ENCODE peak calls at places on chromosome 20, in eight cellular contexts. One of them, this sample, is unnamed. For H3K4me1, the result is how much of the 10 kb centered on the place peaks cover.

GRCh38 chr20:14647016-14647415 is 309.6 kb upstream of the FLRT3 start:
- DNase-seq in breast epithelium: no peak
- DNase-seq in tibial nerve: no peak
- DNase-seq in upper lobe of left lung: no peak
- DNase-seq in HCT116: no peak
- DNase-seq in IMR-90: no peak
- DNase-seq in body of pancreas: no peak
- DNase-seq in adrenal gland: no peak
- DNase-seq in this sample: no peak

GRCh38 chr20:5918856-5919633 is 31.3 kb downstream of the TRMT6 start:
- DNase-seq in breast epithelium: no peak
- DNase-seq in adrenal gland: no peak
- DNase-seq in body of pancreas: no peak
- DNase-seq in IMR-90: peak
- DNase-seq in HCT116: no peak
- DNase-seq in upper lobe of left lung: no peak
- DNase-seq in tibial nerve: no peak
- DNase-seq in this sample: no peak

GRCh38 chr20:8749986-8750385 is 318.9 kb upstream of the PLCB4 start:
- DNase-seq in IMR-90: peak
- DNase-seq in breast epithelium: no peak
- DNase-seq in body of pancreas: no peak
- DNase-seq in adrenal gland: no peak
- DNase-seq in tibial nerve: no peak
- DNase-seq in upper lobe of left lung: no peak
- DNase-seq in HCT116: no peak
- DNase-seq in this sample: no peak

GRCh38 chr20:51562334-51563140 is 20.0 kb upstream of the NFATC2 start:
- DNase-seq in breast epithelium: peak
- DNase-seq in IMR-90: peak
- DNase-seq in HCT116: peak
- DNase-seq in body of pancreas: peak
- DNase-seq in tibial nerve: peak
- DNase-seq in upper lobe of left lung: peak
- DNase-seq in adrenal gland: peak
- DNase-seq in this sample: no peak

GRCh38 chr20:53871541-53871940 is 198.9 kb downstream of the BCAS1 start:
- DNase-seq in upper lobe of left lung: no peak
- DNase-seq in adrenal gland: no peak
- DNase-seq in HCT116: no peak
- DNase-seq in body of pancreas: no peak
- DNase-seq in tibial nerve: no peak
- DNase-seq in breast epithelium: no peak
- DNase-seq in IMR-90: no peak
- DNase-seq in this sample: no peak

GRCh38 chr20:14879020-14879697 is 541.7 kb upstream of the FLRT3 start:
- DNase-seq in tibial nerve: no peak
- DNase-seq in breast epithelium: no peak
- DNase-seq in upper lobe of left lung: no peak
- DNase-seq in adrenal gland: no peak
- DNase-seq in body of pancreas: no peak
- DNase-seq in HCT116: peak
- DNase-seq in IMR-90: peak
- DNase-seq in this sample: no peak

GRCh38 chr20:49293122-49293521 is 15.3 kb upstream of the ZNFX1 start:
- DNase-seq in breast epithelium: no peak
- DNase-seq in adrenal gland: no peak
- DNase-seq in upper lobe of left lung: no peak
- DNase-seq in body of pancreas: no peak
- DNase-seq in tibial nerve: no peak
- DNase-seq in IMR-90: no peak
- DNase-seq in HCT116: no peak
- DNase-seq in this sample: no peak

GRCh38 chr20:32749914-32750637 is 6.8 kb upstream of the COMMD7 start:
- DNase-seq in upper lobe of left lung: no peak
- DNase-seq in adrenal gland: no peak
- DNase-seq in IMR-90: no peak
- DNase-seq in HCT116: no peak
- DNase-seq in tibial nerve: no peak
- DNase-seq in breast epithelium: no peak
- DNase-seq in body of pancreas: no peak
- DNase-seq in this sample: no peak

GRCh38 chr20:32636278-32636677 is 37.5 kb downstream of the C20orf203 start:
- DNase-seq in adrenal gland: no peak
- DNase-seq in upper lobe of left lung: no peak
- DNase-seq in HCT116: no peak
- DNase-seq in breast epithelium: no peak
- DNase-seq in body of pancreas: no peak
- DNase-seq in IMR-90: peak
- DNase-seq in tibial nerve: no peak
- DNase-seq in this sample: no peak

GRCh38 chr20:17650816-17651760 is 31.0 kb downstream of the RRBP1 start:
- DNase-seq in HCT116: no peak
- DNase-seq in tibial nerve: no peak
- DNase-seq in breast epithelium: no peak
- DNase-seq in IMR-90: peak
- DNase-seq in body of pancreas: peak
- DNase-seq in upper lobe of left lung: no peak
- DNase-seq in adrenal gland: no peak
- DNase-seq in this sample: no peak

GRCh38 chr20:22905667-22906066 is 129.4 kb upstream of the SSTR4 start:
- DNase-seq in IMR-90: no peak
- DNase-seq in body of pancreas: no peak
- DNase-seq in tibial nerve: peak
- DNase-seq in adrenal gland: no peak
- DNase-seq in upper lobe of left lung: peak
- DNase-seq in HCT116: no peak
- DNase-seq in breast epithelium: no peak
- DNase-seq in this sample: no peak

GRCh38 chr20:12237772-12238171 is 320.1 kb downstream of the BTBD3 start:
- DNase-seq in HCT116: no peak
- DNase-seq in IMR-90: no peak
- DNase-seq in body of pancreas: no peak
- DNase-seq in adrenal gland: no peak
- DNase-seq in upper lobe of left lung: no peak
- DNase-seq in tibial nerve: no peak
- DNase-seq in breast epithelium: no peak
- DNase-seq in this sample: no peak

GRCh38 chr20:52614036-52614863 is 357.9 kb upstream of the TSHZ2 start:
- DNase-seq in adrenal gland: no peak
- DNase-seq in breast epithelium: no peak
- DNase-seq in HCT116: no peak
- DNase-seq in upper lobe of left lung: no peak
- DNase-seq in IMR-90: no peak
- DNase-seq in tibial nerve: no peak
- DNase-seq in body of pancreas: no peak
- DNase-seq in this sample: no peak

DNA sequence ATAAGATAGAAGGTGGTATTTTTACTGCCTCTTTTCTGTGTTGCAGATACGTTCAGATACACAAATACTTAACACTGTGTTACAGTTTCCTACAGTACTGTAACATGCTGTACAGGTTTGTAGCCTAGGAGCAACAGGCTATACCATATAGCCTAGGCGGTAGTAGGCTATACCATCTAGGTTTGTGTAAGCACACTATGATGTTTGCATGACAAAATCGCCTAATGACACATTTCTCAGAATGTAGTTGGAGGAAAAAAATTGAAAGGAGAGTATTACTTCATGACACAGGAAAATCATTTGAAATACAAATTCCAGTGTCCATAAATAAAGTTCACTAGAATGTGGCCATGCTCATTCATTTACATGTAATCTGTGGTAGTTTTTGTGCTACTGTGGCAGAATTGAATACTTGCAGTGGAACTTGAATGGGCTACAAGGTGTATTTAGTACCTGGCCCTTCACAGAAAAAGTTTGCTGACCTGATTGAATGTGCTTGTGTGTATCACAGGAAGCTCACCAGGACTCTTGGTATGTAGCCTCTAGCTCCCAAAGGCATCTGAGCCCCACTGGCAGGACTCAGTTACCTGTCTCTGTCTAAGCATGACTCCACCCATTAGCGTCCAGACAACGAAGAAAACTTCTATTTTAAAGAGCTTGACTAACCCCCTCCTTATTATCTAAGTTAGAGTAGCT is 18.8 kb downstream of the TOP1 start:
- DNase-seq in body of pancreas: no peak
- DNase-seq in breast epithelium: no peak
- DNase-seq in IMR-90: no peak
- DNase-seq in HCT116: no peak
- DNase-seq in adrenal gland: no peak
- DNase-seq in tibial nerve: no peak
- DNase-seq in upper lobe of left lung: no peak
- DNase-seq in this sample: no peak
- H3K4me1 ChIP-seq in body of pancreas: half or more
- H3K4me1 ChIP-seq in breast epithelium: under half
- H3K4me1 ChIP-seq in IMR-90: under half
- H3K4me1 ChIP-seq in HCT116: under half
- H3K4me1 ChIP-seq in adrenal gland: half or more
- H3K4me1 ChIP-seq in tibial nerve: under half
- H3K4me1 ChIP-seq in upper lobe of left lung: half or more
- H3K4me1 ChIP-seq in this sample: half or more

DNA sequence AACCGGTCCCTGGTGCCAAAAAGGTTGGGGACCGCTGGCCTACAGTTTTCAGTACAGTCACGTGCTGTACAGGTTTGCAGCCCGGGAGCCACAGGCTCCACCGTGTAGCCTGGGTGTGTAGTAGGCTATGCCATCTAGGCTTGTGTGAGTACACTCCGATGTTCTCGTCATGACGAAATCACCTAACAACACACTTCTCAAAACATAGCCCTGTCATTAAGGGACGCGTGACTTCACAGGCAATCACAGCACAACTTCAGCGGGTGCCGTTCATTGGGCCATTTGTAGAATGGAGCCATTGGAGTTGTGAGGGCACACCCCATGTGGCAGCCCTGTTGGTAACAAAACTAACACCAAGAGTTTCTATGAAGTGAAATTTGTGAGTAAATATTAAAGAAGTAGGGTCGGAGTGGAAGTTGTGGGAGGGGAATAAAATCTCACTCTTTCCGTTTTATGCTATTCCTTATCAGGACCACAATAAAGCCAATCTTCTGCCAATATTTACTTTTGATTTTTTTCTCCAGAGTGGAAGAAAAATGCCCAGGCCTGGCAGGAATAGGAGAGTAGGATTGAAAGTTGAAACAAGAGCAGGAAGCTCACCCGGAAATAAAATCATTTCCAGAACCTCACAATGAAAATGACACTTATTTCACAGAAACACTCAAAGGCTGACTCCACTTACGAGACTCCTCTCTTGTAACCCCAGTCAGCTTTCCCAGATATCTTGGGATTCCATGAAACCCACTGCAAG is 63.7 kb upstream of the PTPN1 start:
- DNase-seq in body of pancreas: no peak
- DNase-seq in IMR-90: no peak
- DNase-seq in adrenal gland: no peak
- DNase-seq in upper lobe of left lung: no peak
- DNase-seq in tibial nerve: no peak
- DNase-seq in HCT116: no peak
- DNase-seq in breast epithelium: no peak
- DNase-seq in this sample: no peak
- H3K27ac ChIP-seq in body of pancreas: peak
- H3K27ac ChIP-seq in IMR-90: no peak
- H3K27ac ChIP-seq in adrenal gland: no peak
- H3K27ac ChIP-seq in upper lobe of left lung: peak
- H3K27ac ChIP-seq in tibial nerve: no peak
- H3K27ac ChIP-seq in HCT116: no peak
- H3K27ac ChIP-seq in breast epithelium: no peak
- H3K27ac ChIP-seq in this sample: no peak

GRCh38 chr20:64257107-64257757 is 1.7 kb downstream of the PCMTD2 start:
- DNase-seq in upper lobe of left lung: no peak
- DNase-seq in adrenal gland: no peak
- DNase-seq in tibial nerve: no peak
- DNase-seq in IMR-90: no peak
- DNase-seq in body of pancreas: no peak
- DNase-seq in HCT116: no peak
- DNase-seq in breast epithelium: no peak
- DNase-seq in this sample: no peak

GRCh38 chr20:64254571-64255360 is 782 bp upstream of the PCMTD2 start:
- DNase-seq in breast epithelium: no peak
- DNase-seq in adrenal gland: no peak
- DNase-seq in HCT116: no peak
- DNase-seq in IMR-90: no peak
- DNase-seq in tibial nerve: no peak
- DNase-seq in body of pancreas: no peak
- DNase-seq in upper lobe of left lung: peak
- DNase-seq in this sample: no peak

GRCh38 chr20:64254156-64254555 is 1.4 kb upstream of the PCMTD2 start:
- DNase-seq in breast epithelium: no peak
- DNase-seq in body of pancreas: no peak
- DNase-seq in adrenal gland: no peak
- DNase-seq in IMR-90: no peak
- DNase-seq in tibial nerve: no peak
- DNase-seq in upper lobe of left lung: no peak
- DNase-seq in HCT116: no peak
- DNase-seq in this sample: no peak

GRCh38 chr20:64256282-64256947 is 867 bp downstream of the PCMTD2 start:
- DNase-seq in breast epithelium: no peak
- DNase-seq in adrenal gland: no peak
- DNase-seq in IMR-90: peak
- DNase-seq in tibial nerve: no peak
- DNase-seq in HCT116: no peak
- DNase-seq in upper lobe of left lung: no peak
- DNase-seq in body of pancreas: no peak
- DNase-seq in this sample: no peak

GRCh38 chr20:64255361-64256281 is at the start of gene PCMTD2:
- DNase-seq in HCT116: peak
- DNase-seq in tibial nerve: peak
- DNase-seq in IMR-90: peak
- DNase-seq in breast epithelium: peak
- DNase-seq in adrenal gland: peak
- DNase-seq in upper lobe of left lung: peak
- DNase-seq in body of pancreas: peak
- DNase-seq in this sample: peak
- TF ChIP-seq POLR2A in HCT116: peak
- TF ChIP-seq POLR2A in tibial nerve: peak
- TF ChIP-seq POLR2A in IMR-90: no peak
- TF ChIP-seq POLR2A in breast epithelium: no peak
- TF ChIP-seq POLR2A in adrenal gland: peak
- TF ChIP-seq POLR2A in upper lobe of left lung: no peak
- TF ChIP-seq POLR2A in body of pancreas: peak
- TF ChIP-seq POLR2A in this sample: peak

DNA sequence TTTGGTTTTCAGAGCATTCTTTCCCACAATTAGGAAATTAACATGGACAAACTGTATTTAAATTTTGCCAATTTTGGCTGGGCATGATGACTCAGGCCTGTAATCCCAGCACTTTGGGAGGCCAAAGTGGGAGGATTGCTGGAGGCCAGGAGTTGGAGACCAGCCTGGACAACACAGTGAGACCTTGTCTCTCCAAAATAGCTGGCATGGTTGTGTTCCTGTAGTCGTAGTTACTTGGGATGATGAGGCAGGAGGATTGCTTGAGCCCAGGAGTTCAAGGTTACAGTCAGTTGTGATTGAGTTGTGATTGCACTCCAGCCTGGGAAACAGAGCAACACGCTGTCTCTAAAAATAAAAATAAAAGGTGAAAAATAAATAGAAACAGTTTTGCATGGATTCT is 15.0 kb downstream of the PANK2 start:
- DNase-seq in breast epithelium: no peak
- DNase-seq in HCT116: no peak
- DNase-seq in tibial nerve: no peak
- DNase-seq in adrenal gland: no peak
- DNase-seq in upper lobe of left lung: no peak
- DNase-seq in body of pancreas: no peak
- DNase-seq in IMR-90: no peak
- DNase-seq in this sample: no peak
- H3K4me1 ChIP-seq in breast epithelium: under half
- H3K4me1 ChIP-seq in HCT116: under half
- H3K4me1 ChIP-seq in tibial nerve: under half
- H3K4me1 ChIP-seq in adrenal gland: under half
- H3K4me1 ChIP-seq in upper lobe of left lung: half or more
- H3K4me1 ChIP-seq in body of pancreas: under half
- H3K4me1 ChIP-seq in IMR-90: under half
- H3K4me1 ChIP-seq in this sample: under half

GRCh38 chr20:35661013-35661412 is 3.7 kb downstream of the CPNE1 start:
- DNase-seq in adrenal gland: no peak
- DNase-seq in body of pancreas: no peak
- DNase-seq in upper lobe of left lung: no peak
- DNase-seq in tibial nerve: no peak
- DNase-seq in breast epithelium: no peak
- DNase-seq in IMR-90: no peak
- DNase-seq in HCT116: peak
- DNase-seq in this sample: no peak
- H3K27ac ChIP-seq in adrenal gland: no peak
- H3K27ac ChIP-seq in body of pancreas: peak
- H3K27ac ChIP-seq in upper lobe of left lung: peak
- H3K27ac ChIP-seq in tibial nerve: no peak
- H3K27ac ChIP-seq in breast epithelium: peak
- H3K27ac ChIP-seq in IMR-90: no peak
- H3K27ac ChIP-seq in HCT116: peak
- H3K27ac ChIP-seq in this sample: no peak

This sample was measured in esophagus squamous epithelium.